ENCODE peak calls at places on chromosomes 11 and 22, in six cellular contexts. One of them, this sample, is unnamed.

GRCh38 chr11:14499178-14499559 is 442 bp downstream of the COPB1 start:
- DNase-seq in IMR-90: peak
- DNase-seq in caudate nucleus: no peak
- DNase-seq in fibroblast of lung: no peak
- DNase-seq in ovary: no peak
- DNase-seq in right lobe of liver: peak
- DNase-seq in this sample: no peak

GRCh38 chr22:38051900-38052862 is 5.0 kb upstream of the PICK1 start:
- DNase-seq in caudate nucleus: peak
- DNase-seq in right lobe of liver: peak
- DNase-seq in ovary: peak
- DNase-seq in IMR-90: peak
- DNase-seq in fibroblast of lung: peak
- DNase-seq in this sample: peak

GRCh38 chr11:128453444-128454336 is 133.7 kb downstream of the ETS1 start:
- DNase-seq in ovary: peak
- DNase-seq in fibroblast of lung: peak
- DNase-seq in caudate nucleus: no peak
- DNase-seq in IMR-90: peak
- DNase-seq in right lobe of liver: peak
- DNase-seq in this sample: peak

GRCh38 chr22:18023509-18024275 is 669 bp downstream of the MICAL3 start:
- DNase-seq in IMR-90: peak
- DNase-seq in right lobe of liver: peak
- DNase-seq in fibroblast of lung: peak
- DNase-seq in caudate nucleus: peak
- DNase-seq in ovary: peak
- DNase-seq in this sample: no peak

GRCh38 chr11:103808246-103808645 is 228.2 kb upstream of the DDI1 start:
- DNase-seq in IMR-90: peak
- DNase-seq in right lobe of liver: no peak
- DNase-seq in ovary: no peak
- DNase-seq in fibroblast of lung: peak
- DNase-seq in caudate nucleus: no peak
- DNase-seq in this sample: no peak

GRCh38 chr11:12316432-12316831 is 60.9 kb upstream of the PARVA start:
- DNase-seq in fibroblast of lung: no peak
- DNase-seq in caudate nucleus: no peak
- DNase-seq in ovary: no peak
- DNase-seq in right lobe of liver: no peak
- DNase-seq in IMR-90: no peak
- DNase-seq in this sample: no peak

GRCh38 chr22:38097557-38098409 is 12.7 kb downstream of the BAIAP2L2 start:
- DNase-seq in caudate nucleus: no peak
- DNase-seq in fibroblast of lung: no peak
- DNase-seq in ovary: no peak
- DNase-seq in IMR-90: peak
- DNase-seq in right lobe of liver: no peak
- DNase-seq in this sample: no peak

GRCh38 chr22:28345304-28345703 is 334.3 kb downstream of the TTC28 start:
- DNase-seq in IMR-90: no peak
- DNase-seq in right lobe of liver: no peak
- DNase-seq in ovary: peak
- DNase-seq in caudate nucleus: no peak
- DNase-seq in fibroblast of lung: peak
- DNase-seq in this sample: no peak

GRCh38 chr22:22195265-22196017 is 49.1 kb upstream of the VPREB1 start:
- DNase-seq in IMR-90: peak
- DNase-seq in ovary: peak
- DNase-seq in fibroblast of lung: peak
- DNase-seq in caudate nucleus: no peak
- DNase-seq in right lobe of liver: peak
- DNase-seq in this sample: peak

GRCh38 chr11:62889484-62890437 is 9.1 kb downstream of the SLC3A2 start:
- DNase-seq in IMR-90: peak
- DNase-seq in caudate nucleus: no peak
- DNase-seq in ovary: no peak
- DNase-seq in fibroblast of lung: no peak
- DNase-seq in right lobe of liver: no peak
- DNase-seq in this sample: no peak
- H3K27ac ChIP-seq in IMR-90: no peak
- H3K27ac ChIP-seq in caudate nucleus: no peak
- H3K27ac ChIP-seq in ovary: no peak
- H3K27ac ChIP-seq in fibroblast of lung: no peak
- H3K27ac ChIP-seq in right lobe of liver: no peak
- H3K27ac ChIP-seq in this sample: no peak

GRCh38 chr22:23894710-23895598 is 771 bp downstream of the MIF start:
- DNase-seq in ovary: peak
- DNase-seq in fibroblast of lung: peak
- DNase-seq in IMR-90: peak
- DNase-seq in caudate nucleus: peak
- DNase-seq in right lobe of liver: peak
- DNase-seq in this sample: peak
- H3K27ac ChIP-seq in ovary: peak
- H3K27ac ChIP-seq in fibroblast of lung: peak
- H3K27ac ChIP-seq in IMR-90: peak
- H3K27ac ChIP-seq in caudate nucleus: peak
- H3K27ac ChIP-seq in right lobe of liver: peak
- H3K27ac ChIP-seq in this sample: peak

DNA sequence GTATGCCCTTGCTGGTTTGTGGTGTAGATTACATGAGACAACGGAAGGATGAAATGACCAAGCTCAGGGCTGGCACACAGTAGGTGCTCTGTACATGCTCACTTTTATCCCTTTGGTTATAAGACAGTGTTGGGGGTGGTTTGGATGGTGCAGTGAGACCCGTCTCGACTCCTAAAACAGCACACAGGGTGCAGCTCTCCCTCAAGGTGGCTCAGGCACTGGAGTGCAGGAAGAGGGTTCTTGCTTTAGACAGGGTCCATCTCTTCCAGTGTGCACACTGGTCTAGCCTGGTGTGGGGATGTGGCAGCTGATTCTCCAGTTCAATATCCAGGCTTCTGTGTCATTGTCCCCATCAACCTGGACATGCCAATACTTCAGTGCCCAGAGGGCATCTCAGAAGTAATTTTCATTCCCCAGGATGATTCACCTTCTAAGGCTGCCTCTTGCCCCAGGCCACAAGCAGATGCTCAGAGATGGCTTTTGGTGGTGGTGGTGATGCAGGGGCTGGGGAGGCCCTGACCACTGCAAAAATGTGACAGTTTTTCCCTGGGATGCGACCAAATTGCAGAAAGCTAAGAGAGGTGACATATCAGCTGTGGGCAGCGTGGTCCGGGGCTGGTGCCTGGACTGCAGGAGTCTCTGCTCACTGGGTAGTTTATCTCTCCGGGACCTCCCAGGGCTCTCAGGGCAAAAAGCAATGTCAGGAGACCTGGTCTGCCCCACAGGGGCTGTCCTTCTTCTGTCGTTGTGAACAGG is 39.9 kb upstream of the ACCSL start:
- DNase-seq in caudate nucleus: no peak
- DNase-seq in fibroblast of lung: no peak
- DNase-seq in IMR-90: no peak
- DNase-seq in right lobe of liver: no peak
- DNase-seq in ovary: no peak
- DNase-seq in this sample: no peak
- H3K27ac ChIP-seq in caudate nucleus: no peak
- H3K27ac ChIP-seq in fibroblast of lung: no peak
- H3K27ac ChIP-seq in IMR-90: no peak
- H3K27ac ChIP-seq in right lobe of liver: no peak
- H3K27ac ChIP-seq in ovary: peak
- H3K27ac ChIP-seq in this sample: no peak

GRCh38 chr11:113974741-113975470 is at the start of gene HTR3A:
- DNase-seq in ovary: peak
- DNase-seq in right lobe of liver: no peak
- DNase-seq in caudate nucleus: no peak
- DNase-seq in IMR-90: no peak
- DNase-seq in fibroblast of lung: no peak
- DNase-seq in this sample: no peak
- H3K27ac ChIP-seq in ovary: no peak
- H3K27ac ChIP-seq in right lobe of liver: no peak
- H3K27ac ChIP-seq in caudate nucleus: no peak
- H3K27ac ChIP-seq in IMR-90: no peak
- H3K27ac ChIP-seq in fibroblast of lung: no peak
- H3K27ac ChIP-seq in this sample: no peak

GRCh38 chr22:23899042-23899745 is 5.0 kb downstream of the MIF start:
- DNase-seq in IMR-90: no peak
- DNase-seq in right lobe of liver: no peak
- DNase-seq in fibroblast of lung: no peak
- DNase-seq in ovary: no peak
- DNase-seq in caudate nucleus: no peak
- DNase-seq in this sample: no peak
- H3K27ac ChIP-seq in IMR-90: no peak
- H3K27ac ChIP-seq in right lobe of liver: no peak
- H3K27ac ChIP-seq in fibroblast of lung: no peak
- H3K27ac ChIP-seq in ovary: no peak
- H3K27ac ChIP-seq in caudate nucleus: peak
- H3K27ac ChIP-seq in this sample: no peak

This sample was measured in brain microvascular endothelial cell.